ENCODE peak calls at places on chromosomes 6 and 20, in four cellular contexts. J, R, I and A are unnamed samples.

GRCh38 chr20:5806457-5807263 is 56.5 kb downstream of the SHLD1 start:
- DNase-seq in R (no peak), J (no peak), I (no peak), A (no peak)

GRCh38 chr6:155026366-155027045 is 31.4 kb downstream of the TIAM2 start:
- DNase-seq in R (no peak), J (no peak), I (no peak), A (no peak)

GRCh38 chr20:19993937-19994667 is 23.1 kb upstream of the NAA20 start:
- DNase-seq in R (no peak), I (no peak), J (no peak), A (no peak)

GRCh38 chr6:10420546-10421507 is 6.0 kb upstream of the TFAP2A start:
- DNase-seq in R (no peak), I (no peak), J (no peak), A (no peak)

GRCh38 chr6:3849681-3850450 is 693 bp downstream of the FAM50B start:
- DNase-seq in R (no peak), I (no peak), J (no peak), A (no peak)

GRCh38 chr6:72363844-72364740 is 257.8 kb upstream of the KCNQ5 start:
- DNase-seq in J (no peak), I (no peak), R (no peak), A (no peak)

GRCh38 chr6:125421853-125422252 is 120.1 kb upstream of the HDDC2 start:
- DNase-seq in I (no peak), J (no peak), R (no peak), A (no peak)

GRCh38 chr20:51062065-51062464 is 39.2 kb upstream of the KCNG1 start:
- DNase-seq in I (no peak), J (no peak), R (no peak), A (no peak)